ENCODE peak calls at places on chromosome 19, in ten cellular contexts. One of them, this sample, is unnamed.

GRCh38 chr19:12720851-12721655 is 2.7 kb downstream of the TNPO2 start:
- DNase-seq in activated naive CD8-positive, alpha-beta T cell treated with anti-CD3 and anti-CD28 coated beads, Interleukin-2, amount 50 U/mL, for 24 hours: no peak
- DNase-seq in C1 segment of cervical spinal cord: no peak
- DNase-seq in HEK293T: no peak
- DNase-seq in HTR-8/SVneo: no peak
- DNase-seq in iPS-NIHi11: no peak
- DNase-seq in effector CD4-positive, alpha-beta T cell: no peak
- DNase-seq in tibial nerve: no peak
- DNase-seq in T-helper 2 cell: peak; percentile 66
- DNase-seq in lower leg skin: no peak
- DNase-seq in this sample: peak; percentile 45

GRCh38 chr19:49983645-49984229 is 22.8 kb upstream of the SIGLEC11 start:
- DNase-seq in activated naive CD8-positive, alpha-beta T cell treated with anti-CD3 and anti-CD28 coated beads, Interleukin-2, amount 50 U/mL, for 24 hours: peak; percentile 85
- DNase-seq in C1 segment of cervical spinal cord: peak; percentile 14
- DNase-seq in HEK293T: peak; percentile 72
- DNase-seq in HTR-8/SVneo: peak; percentile 56
- DNase-seq in iPS-NIHi11: peak; percentile 72
- DNase-seq in effector CD4-positive, alpha-beta T cell: peak; percentile 74
- DNase-seq in tibial nerve: peak; percentile 75
- DNase-seq in T-helper 2 cell: peak; percentile 64
- DNase-seq in lower leg skin: peak; percentile 27
- DNase-seq in this sample: peak; percentile 47

GRCh38 chr19:898663-899062 is 5.4 kb downstream of the RNU6-9 start:
- DNase-seq in activated naive CD8-positive, alpha-beta T cell treated with anti-CD3 and anti-CD28 coated beads, Interleukin-2, amount 50 U/mL, for 24 hours: no peak
- DNase-seq in C1 segment of cervical spinal cord: no peak
- DNase-seq in HEK293T: no peak
- DNase-seq in HTR-8/SVneo: no peak
- DNase-seq in iPS-NIHi11: peak; percentile 60
- DNase-seq in effector CD4-positive, alpha-beta T cell: no peak
- DNase-seq in tibial nerve: no peak
- DNase-seq in T-helper 2 cell: no peak
- DNase-seq in lower leg skin: no peak
- DNase-seq in this sample: peak; percentile 97

GRCh38 chr19:40776966-40777794 is 867 bp upstream of the RAB4B start:
- DNase-seq in activated naive CD8-positive, alpha-beta T cell treated with anti-CD3 and anti-CD28 coated beads, Interleukin-2, amount 50 U/mL, for 24 hours: peak; percentile 88
- DNase-seq in C1 segment of cervical spinal cord: peak; percentile 76
- DNase-seq in HEK293T: peak; percentile 84
- DNase-seq in HTR-8/SVneo: peak; percentile 88
- DNase-seq in iPS-NIHi11: peak; percentile 80
- DNase-seq in effector CD4-positive, alpha-beta T cell: peak; percentile 88
- DNase-seq in tibial nerve: peak; percentile 98
- DNase-seq in T-helper 2 cell: peak; percentile 97
- DNase-seq in lower leg skin: peak; percentile 96
- DNase-seq in this sample: peak; percentile 97

GRCh38 chr19:44611812-44612295 is 1.5 kb upstream of the IGSF23 start:
- DNase-seq in activated naive CD8-positive, alpha-beta T cell treated with anti-CD3 and anti-CD28 coated beads, Interleukin-2, amount 50 U/mL, for 24 hours: no peak
- DNase-seq in C1 segment of cervical spinal cord: no peak
- DNase-seq in HEK293T: no peak
- DNase-seq in HTR-8/SVneo: no peak
- DNase-seq in iPS-NIHi11: no peak
- DNase-seq in effector CD4-positive, alpha-beta T cell: no peak
- DNase-seq in tibial nerve: no peak
- DNase-seq in T-helper 2 cell: no peak
- DNase-seq in lower leg skin: no peak
- DNase-seq in this sample: no peak

GRCh38 chr19:16378291-16378889 is 53.8 kb downstream of the KLF2 start:
- DNase-seq in activated naive CD8-positive, alpha-beta T cell treated with anti-CD3 and anti-CD28 coated beads, Interleukin-2, amount 50 U/mL, for 24 hours: no peak
- DNase-seq in C1 segment of cervical spinal cord: no peak
- DNase-seq in HEK293T: no peak
- DNase-seq in HTR-8/SVneo: no peak
- DNase-seq in iPS-NIHi11: no peak
- DNase-seq in effector CD4-positive, alpha-beta T cell: no peak
- DNase-seq in tibial nerve: no peak
- DNase-seq in T-helper 2 cell: no peak
- DNase-seq in lower leg skin: no peak
- DNase-seq in this sample: no peak

GRCh38 chr19:38527466-38528136 is 90.2 kb downstream of the MAP4K1 start:
- DNase-seq in activated naive CD8-positive, alpha-beta T cell treated with anti-CD3 and anti-CD28 coated beads, Interleukin-2, amount 50 U/mL, for 24 hours: no peak
- DNase-seq in C1 segment of cervical spinal cord: no peak
- DNase-seq in HEK293T: peak; percentile 21
- DNase-seq in HTR-8/SVneo: no peak
- DNase-seq in iPS-NIHi11: peak; percentile 74
- DNase-seq in effector CD4-positive, alpha-beta T cell: no peak
- DNase-seq in tibial nerve: no peak
- DNase-seq in T-helper 2 cell: peak; percentile 49
- DNase-seq in lower leg skin: no peak
- DNase-seq in this sample: no peak

GRCh38 chr19:51327066-51327985 is 14.6 kb downstream of the VSIG10L start:
- DNase-seq in activated naive CD8-positive, alpha-beta T cell treated with anti-CD3 and anti-CD28 coated beads, Interleukin-2, amount 50 U/mL, for 24 hours: peak; percentile 69
- DNase-seq in C1 segment of cervical spinal cord: no peak
- DNase-seq in HEK293T: peak; percentile 92
- DNase-seq in HTR-8/SVneo: no peak
- DNase-seq in iPS-NIHi11: peak; percentile 97
- DNase-seq in effector CD4-positive, alpha-beta T cell: peak; percentile 25
- DNase-seq in tibial nerve: no peak
- DNase-seq in T-helper 2 cell: peak; percentile 90
- DNase-seq in lower leg skin: no peak
- DNase-seq in this sample: peak; percentile 87

GRCh38 chr19:48858984-48859710 is 9.3 kb downstream of the PLEKHA4 start:
- DNase-seq in activated naive CD8-positive, alpha-beta T cell treated with anti-CD3 and anti-CD28 coated beads, Interleukin-2, amount 50 U/mL, for 24 hours: peak; percentile 83
- DNase-seq in C1 segment of cervical spinal cord: no peak
- DNase-seq in HEK293T: peak; percentile 21
- DNase-seq in HTR-8/SVneo: no peak
- DNase-seq in iPS-NIHi11: peak; percentile 75
- DNase-seq in effector CD4-positive, alpha-beta T cell: peak; percentile 70
- DNase-seq in tibial nerve: no peak
- DNase-seq in T-helper 2 cell: peak; percentile 83
- DNase-seq in lower leg skin: no peak
- DNase-seq in this sample: peak; percentile 55

GRCh38 chr19:45739498-45740439 is 6.5 kb downstream of the MEIOSIN start:
- DNase-seq in activated naive CD8-positive, alpha-beta T cell treated with anti-CD3 and anti-CD28 coated beads, Interleukin-2, amount 50 U/mL, for 24 hours: no peak
- DNase-seq in C1 segment of cervical spinal cord: no peak
- DNase-seq in HEK293T: no peak
- DNase-seq in HTR-8/SVneo: no peak
- DNase-seq in iPS-NIHi11: no peak
- DNase-seq in effector CD4-positive, alpha-beta T cell: no peak
- DNase-seq in tibial nerve: no peak
- DNase-seq in T-helper 2 cell: no peak
- DNase-seq in lower leg skin: no peak
- DNase-seq in this sample: no peak

GRCh38 chr19:55088543-55089265 is 13.0 kb downstream of the EPS8L1 start:
- DNase-seq in activated naive CD8-positive, alpha-beta T cell treated with anti-CD3 and anti-CD28 coated beads, Interleukin-2, amount 50 U/mL, for 24 hours: peak; percentile 89
- DNase-seq in C1 segment of cervical spinal cord: peak; percentile 13
- DNase-seq in HEK293T: peak; percentile 82
- DNase-seq in HTR-8/SVneo: peak; percentile 71
- DNase-seq in iPS-NIHi11: peak; percentile 77
- DNase-seq in effector CD4-positive, alpha-beta T cell: peak; percentile 71
- DNase-seq in tibial nerve: peak; percentile 86
- DNase-seq in T-helper 2 cell: peak; percentile 56
- DNase-seq in lower leg skin: no peak
- DNase-seq in this sample: peak; percentile 90

GRCh38 chr19:12784394-12784870 is 6.9 kb upstream of the JUNB start:
- DNase-seq in activated naive CD8-positive, alpha-beta T cell treated with anti-CD3 and anti-CD28 coated beads, Interleukin-2, amount 50 U/mL, for 24 hours: no peak
- DNase-seq in C1 segment of cervical spinal cord: no peak
- DNase-seq in HEK293T: no peak
- DNase-seq in HTR-8/SVneo: no peak
- DNase-seq in iPS-NIHi11: no peak
- DNase-seq in effector CD4-positive, alpha-beta T cell: no peak
- DNase-seq in tibial nerve: no peak
- DNase-seq in T-helper 2 cell: peak; percentile 86
- DNase-seq in lower leg skin: no peak
- DNase-seq in this sample: no peak

GRCh38 chr19:18596752-18597157 is 8.2 kb downstream of the REX1BD start:
- DNase-seq in activated naive CD8-positive, alpha-beta T cell treated with anti-CD3 and anti-CD28 coated beads, Interleukin-2, amount 50 U/mL, for 24 hours: peak; percentile 42
- DNase-seq in C1 segment of cervical spinal cord: no peak
- DNase-seq in HEK293T: peak; percentile 71
- DNase-seq in HTR-8/SVneo: no peak
- DNase-seq in iPS-NIHi11: peak; percentile 84
- DNase-seq in effector CD4-positive, alpha-beta T cell: no peak
- DNase-seq in tibial nerve: peak; percentile 38
- DNase-seq in T-helper 2 cell: no peak
- DNase-seq in lower leg skin: no peak
- DNase-seq in this sample: peak; percentile 83

GRCh38 chr19:17041994-17042393 is 15.4 kb upstream of the CPAMD8 start:
- DNase-seq in activated naive CD8-positive, alpha-beta T cell treated with anti-CD3 and anti-CD28 coated beads, Interleukin-2, amount 50 U/mL, for 24 hours: no peak
- DNase-seq in C1 segment of cervical spinal cord: no peak
- DNase-seq in HEK293T: no peak
- DNase-seq in HTR-8/SVneo: no peak
- DNase-seq in iPS-NIHi11: no peak
- DNase-seq in effector CD4-positive, alpha-beta T cell: no peak
- DNase-seq in tibial nerve: no peak
- DNase-seq in T-helper 2 cell: no peak
- DNase-seq in lower leg skin: no peak
- DNase-seq in this sample: peak; percentile 46

GRCh38 chr19:52170863-52171320 is 529 bp downstream of the ZNF836 start:
- DNase-seq in activated naive CD8-positive, alpha-beta T cell treated with anti-CD3 and anti-CD28 coated beads, Interleukin-2, amount 50 U/mL, for 24 hours: peak; percentile 14
- DNase-seq in C1 segment of cervical spinal cord: no peak
- DNase-seq in HEK293T: no peak
- DNase-seq in HTR-8/SVneo: no peak
- DNase-seq in iPS-NIHi11: peak; percentile 41
- DNase-seq in effector CD4-positive, alpha-beta T cell: peak; percentile 2
- DNase-seq in tibial nerve: no peak
- DNase-seq in T-helper 2 cell: no peak
- DNase-seq in lower leg skin: no peak
- DNase-seq in this sample: peak; percentile 63

GRCh38 chr19:7492142-7493055 is 3.6 kb upstream of the PEX11G start:
- DNase-seq in activated naive CD8-positive, alpha-beta T cell treated with anti-CD3 and anti-CD28 coated beads, Interleukin-2, amount 50 U/mL, for 24 hours: peak; percentile 64
- DNase-seq in C1 segment of cervical spinal cord: no peak
- DNase-seq in HEK293T: no peak
- DNase-seq in HTR-8/SVneo: no peak
- DNase-seq in iPS-NIHi11: no peak
- DNase-seq in effector CD4-positive, alpha-beta T cell: no peak
- DNase-seq in tibial nerve: no peak
- DNase-seq in T-helper 2 cell: peak; percentile 82
- DNase-seq in lower leg skin: no peak
- DNase-seq in this sample: no peak

GRCh38 chr19:34324320-34324719 is 40.7 kb upstream of the GPI start:
- DNase-seq in activated naive CD8-positive, alpha-beta T cell treated with anti-CD3 and anti-CD28 coated beads, Interleukin-2, amount 50 U/mL, for 24 hours: no peak
- DNase-seq in C1 segment of cervical spinal cord: no peak
- DNase-seq in HEK293T: no peak
- DNase-seq in HTR-8/SVneo: no peak
- DNase-seq in iPS-NIHi11: no peak
- DNase-seq in effector CD4-positive, alpha-beta T cell: no peak
- DNase-seq in tibial nerve: no peak
- DNase-seq in T-helper 2 cell: no peak
- DNase-seq in lower leg skin: no peak
- DNase-seq in this sample: no peak

GRCh38 chr19:29835447-29835846 is 23.7 kb downstream of the CCNE1 start:
- DNase-seq in activated naive CD8-positive, alpha-beta T cell treated with anti-CD3 and anti-CD28 coated beads, Interleukin-2, amount 50 U/mL, for 24 hours: no peak
- DNase-seq in C1 segment of cervical spinal cord: no peak
- DNase-seq in HEK293T: no peak
- DNase-seq in HTR-8/SVneo: no peak
- DNase-seq in iPS-NIHi11: no peak
- DNase-seq in effector CD4-positive, alpha-beta T cell: no peak
- DNase-seq in tibial nerve: no peak
- DNase-seq in T-helper 2 cell: no peak
- DNase-seq in lower leg skin: no peak
- DNase-seq in this sample: no peak

GRCh38 chr19:18317998-18318800 is 4.7 kb downstream of the LSM4 start:
- DNase-seq in activated naive CD8-positive, alpha-beta T cell treated with anti-CD3 and anti-CD28 coated beads, Interleukin-2, amount 50 U/mL, for 24 hours: peak; percentile 58
- DNase-seq in C1 segment of cervical spinal cord: no peak
- DNase-seq in HEK293T: no peak
- DNase-seq in HTR-8/SVneo: no peak
- DNase-seq in iPS-NIHi11: no peak
- DNase-seq in effector CD4-positive, alpha-beta T cell: no peak
- DNase-seq in tibial nerve: no peak
- DNase-seq in T-helper 2 cell: peak; percentile 86
- DNase-seq in lower leg skin: no peak
- DNase-seq in this sample: no peak

GRCh38 chr19:46650445-46650844 is 10.5 kb downstream of the DACT3 start:
- DNase-seq in activated naive CD8-positive, alpha-beta T cell treated with anti-CD3 and anti-CD28 coated beads, Interleukin-2, amount 50 U/mL, for 24 hours: no peak
- DNase-seq in C1 segment of cervical spinal cord: no peak
- DNase-seq in HEK293T: no peak
- DNase-seq in HTR-8/SVneo: no peak
- DNase-seq in iPS-NIHi11: no peak
- DNase-seq in effector CD4-positive, alpha-beta T cell: no peak
- DNase-seq in tibial nerve: no peak
- DNase-seq in T-helper 2 cell: no peak
- DNase-seq in lower leg skin: no peak
- DNase-seq in this sample: no peak

GRCh38 chr19:27909861-27910260 is 1303.1 kb downstream of the UQCRFS1 start:
- DNase-seq in activated naive CD8-positive, alpha-beta T cell treated with anti-CD3 and anti-CD28 coated beads, Interleukin-2, amount 50 U/mL, for 24 hours: no peak
- DNase-seq in C1 segment of cervical spinal cord: no peak
- DNase-seq in HEK293T: no peak
- DNase-seq in HTR-8/SVneo: no peak
- DNase-seq in iPS-NIHi11: no peak
- DNase-seq in effector CD4-positive, alpha-beta T cell: no peak
- DNase-seq in tibial nerve: no peak
- DNase-seq in T-helper 2 cell: no peak
- DNase-seq in lower leg skin: no peak
- DNase-seq in this sample: no peak

GRCh38 chr19:51687791-51688664 is 5.1 kb upstream of the SPACA6 start:
- DNase-seq in activated naive CD8-positive, alpha-beta T cell treated with anti-CD3 and anti-CD28 coated beads, Interleukin-2, amount 50 U/mL, for 24 hours: no peak
- DNase-seq in C1 segment of cervical spinal cord: peak; percentile 43
- DNase-seq in HEK293T: no peak
- DNase-seq in HTR-8/SVneo: peak; percentile 53
- DNase-seq in iPS-NIHi11: peak; percentile 52
- DNase-seq in effector CD4-positive, alpha-beta T cell: no peak
- DNase-seq in tibial nerve: peak; percentile 63
- DNase-seq in T-helper 2 cell: no peak
- DNase-seq in lower leg skin: no peak
- DNase-seq in this sample: peak; percentile 84

GRCh38 chr19:372306-372890 is 27.8 kb upstream of the MIER2 start:
- DNase-seq in activated naive CD8-positive, alpha-beta T cell treated with anti-CD3 and anti-CD28 coated beads, Interleukin-2, amount 50 U/mL, for 24 hours: no peak
- DNase-seq in C1 segment of cervical spinal cord: no peak
- DNase-seq in HEK293T: no peak
- DNase-seq in HTR-8/SVneo: no peak
- DNase-seq in iPS-NIHi11: no peak
- DNase-seq in effector CD4-positive, alpha-beta T cell: no peak
- DNase-seq in tibial nerve: no peak
- DNase-seq in T-helper 2 cell: no peak
- DNase-seq in lower leg skin: no peak
- DNase-seq in this sample: no peak

GRCh38 chr19:1069009-1069779 is 2.2 kb downstream of the ARHGAP45 start:
- DNase-seq in activated naive CD8-positive, alpha-beta T cell treated with anti-CD3 and anti-CD28 coated beads, Interleukin-2, amount 50 U/mL, for 24 hours: peak; percentile 68
- DNase-seq in C1 segment of cervical spinal cord: no peak
- DNase-seq in HEK293T: no peak
- DNase-seq in HTR-8/SVneo: no peak
- DNase-seq in iPS-NIHi11: no peak
- DNase-seq in effector CD4-positive, alpha-beta T cell: peak; percentile 66
- DNase-seq in tibial nerve: peak; percentile 53
- DNase-seq in T-helper 2 cell: peak; percentile 94
- DNase-seq in lower leg skin: peak; percentile 64
- DNase-seq in this sample: no peak

GRCh38 chr19:44653343-44653742 is 9.6 kb downstream of the PVR start:
- DNase-seq in activated naive CD8-positive, alpha-beta T cell treated with anti-CD3 and anti-CD28 coated beads, Interleukin-2, amount 50 U/mL, for 24 hours: no peak
- DNase-seq in C1 segment of cervical spinal cord: no peak
- DNase-seq in HEK293T: no peak
- DNase-seq in HTR-8/SVneo: no peak
- DNase-seq in iPS-NIHi11: no peak
- DNase-seq in effector CD4-positive, alpha-beta T cell: no peak
- DNase-seq in tibial nerve: no peak
- DNase-seq in T-helper 2 cell: no peak
- DNase-seq in lower leg skin: no peak
- DNase-seq in this sample: no peak

GRCh38 chr19:52535831-52536800 is 8.6 kb downstream of the ZNF808 start:
- DNase-seq in activated naive CD8-positive, alpha-beta T cell treated with anti-CD3 and anti-CD28 coated beads, Interleukin-2, amount 50 U/mL, for 24 hours: peak; percentile 93
- DNase-seq in C1 segment of cervical spinal cord: peak; percentile 13
- DNase-seq in HEK293T: no peak
- DNase-seq in HTR-8/SVneo: no peak
- DNase-seq in iPS-NIHi11: peak; percentile 76
- DNase-seq in effector CD4-positive, alpha-beta T cell: peak; percentile 86
- DNase-seq in tibial nerve: peak; percentile 79
- DNase-seq in T-helper 2 cell: peak; percentile 92
- DNase-seq in lower leg skin: peak; percentile 83
- DNase-seq in this sample: peak; percentile 95